ENCODE peak calls at places on chromosomes 11 and 22, in ten cellular contexts. One of them, this sample, is unnamed.

GRCh38 chr11:117328414-117329010 is 858 bp downstream of the CEP164 start:
- DNase-seq in stimulated activated CD4-positive, alpha-beta T cell treated with anti-CD3 and anti-CD28 coated beads, Interleukin-1b, Interleukin-23, amount 100 ng/mL, for 24 hours: no peak
- DNase-seq in caudate nucleus: no peak
- DNase-seq in HEK293T: peak
- DNase-seq in COR-L47: no peak
- DNase-seq in AG08395: peak
- DNase-seq in activated CD4-positive, alpha-beta T cell treated with anti-CD3 and anti-CD28 coated beads, Interleukin-2, amount 50 U/mL, for 1 hour: no peak
- DNase-seq in activated gamma-delta T cell treated with anti-CD3 and anti-CD28 coated beads, Interleukin-2, amount 50 U/mL, for 16 hours: no peak
- DNase-seq in stimulated activated CD8-positive, alpha-beta memory T cell treated with anti-CD3 and anti-CD28 coated beads, Interleukin-4, amount 100 ng/mL, for 1 hour: no peak
- DNase-seq in ecto neural progenitor cell: peak
- DNase-seq in this sample: no peak

GRCh38 chr11:116798368-116798767 is 6.7 kb upstream of the APOA5 start:
- DNase-seq in activated gamma-delta T cell treated with anti-CD3 and anti-CD28 coated beads, Interleukin-2, amount 50 U/mL, for 16 hours: no peak
- DNase-seq in COR-L47: no peak
- DNase-seq in ecto neural progenitor cell: no peak
- DNase-seq in HEK293T: no peak
- DNase-seq in AG08395: no peak
- DNase-seq in caudate nucleus: no peak
- DNase-seq in stimulated activated CD4-positive, alpha-beta T cell treated with anti-CD3 and anti-CD28 coated beads, Interleukin-1b, Interleukin-23, amount 100 ng/mL, for 24 hours: no peak
- DNase-seq in activated CD4-positive, alpha-beta T cell treated with anti-CD3 and anti-CD28 coated beads, Interleukin-2, amount 50 U/mL, for 1 hour: no peak
- DNase-seq in stimulated activated CD8-positive, alpha-beta memory T cell treated with anti-CD3 and anti-CD28 coated beads, Interleukin-4, amount 100 ng/mL, for 1 hour: no peak
- DNase-seq in this sample: no peak

GRCh38 chr11:95939091-95939490 is 15.2 kb upstream of the MTMR2 start:
- DNase-seq in stimulated activated CD8-positive, alpha-beta memory T cell treated with anti-CD3 and anti-CD28 coated beads, Interleukin-4, amount 100 ng/mL, for 1 hour: no peak
- DNase-seq in ecto neural progenitor cell: no peak
- DNase-seq in caudate nucleus: no peak
- DNase-seq in stimulated activated CD4-positive, alpha-beta T cell treated with anti-CD3 and anti-CD28 coated beads, Interleukin-1b, Interleukin-23, amount 100 ng/mL, for 24 hours: no peak
- DNase-seq in activated CD4-positive, alpha-beta T cell treated with anti-CD3 and anti-CD28 coated beads, Interleukin-2, amount 50 U/mL, for 1 hour: no peak
- DNase-seq in HEK293T: no peak
- DNase-seq in COR-L47: no peak
- DNase-seq in activated gamma-delta T cell treated with anti-CD3 and anti-CD28 coated beads, Interleukin-2, amount 50 U/mL, for 16 hours: no peak
- DNase-seq in AG08395: no peak
- DNase-seq in this sample: no peak

GRCh38 chr11:110973401-110973980 is 261.3 kb upstream of the ARHGAP20 start:
- DNase-seq in stimulated activated CD8-positive, alpha-beta memory T cell treated with anti-CD3 and anti-CD28 coated beads, Interleukin-4, amount 100 ng/mL, for 1 hour: no peak
- DNase-seq in activated gamma-delta T cell treated with anti-CD3 and anti-CD28 coated beads, Interleukin-2, amount 50 U/mL, for 16 hours: no peak
- DNase-seq in activated CD4-positive, alpha-beta T cell treated with anti-CD3 and anti-CD28 coated beads, Interleukin-2, amount 50 U/mL, for 1 hour: no peak
- DNase-seq in HEK293T: no peak
- DNase-seq in COR-L47: no peak
- DNase-seq in caudate nucleus: no peak
- DNase-seq in AG08395: no peak
- DNase-seq in ecto neural progenitor cell: no peak
- DNase-seq in stimulated activated CD4-positive, alpha-beta T cell treated with anti-CD3 and anti-CD28 coated beads, Interleukin-1b, Interleukin-23, amount 100 ng/mL, for 24 hours: no peak
- DNase-seq in this sample: no peak

GRCh38 chr11:41382927-41383326 is 76.5 kb downstream of the LRRC4C start:
- DNase-seq in ecto neural progenitor cell: no peak
- DNase-seq in caudate nucleus: no peak
- DNase-seq in activated CD4-positive, alpha-beta T cell treated with anti-CD3 and anti-CD28 coated beads, Interleukin-2, amount 50 U/mL, for 1 hour: no peak
- DNase-seq in activated gamma-delta T cell treated with anti-CD3 and anti-CD28 coated beads, Interleukin-2, amount 50 U/mL, for 16 hours: no peak
- DNase-seq in stimulated activated CD8-positive, alpha-beta memory T cell treated with anti-CD3 and anti-CD28 coated beads, Interleukin-4, amount 100 ng/mL, for 1 hour: no peak
- DNase-seq in HEK293T: no peak
- DNase-seq in COR-L47: no peak
- DNase-seq in AG08395: no peak
- DNase-seq in stimulated activated CD4-positive, alpha-beta T cell treated with anti-CD3 and anti-CD28 coated beads, Interleukin-1b, Interleukin-23, amount 100 ng/mL, for 24 hours: no peak
- DNase-seq in this sample: no peak

GRCh38 chr11:121625784-121626506 is 173.2 kb upstream of the SORL1-AS1 start:
- DNase-seq in activated CD4-positive, alpha-beta T cell treated with anti-CD3 and anti-CD28 coated beads, Interleukin-2, amount 50 U/mL, for 1 hour: no peak
- DNase-seq in AG08395: no peak
- DNase-seq in stimulated activated CD8-positive, alpha-beta memory T cell treated with anti-CD3 and anti-CD28 coated beads, Interleukin-4, amount 100 ng/mL, for 1 hour: no peak
- DNase-seq in COR-L47: no peak
- DNase-seq in stimulated activated CD4-positive, alpha-beta T cell treated with anti-CD3 and anti-CD28 coated beads, Interleukin-1b, Interleukin-23, amount 100 ng/mL, for 24 hours: no peak
- DNase-seq in HEK293T: no peak
- DNase-seq in ecto neural progenitor cell: no peak
- DNase-seq in caudate nucleus: no peak
- DNase-seq in activated gamma-delta T cell treated with anti-CD3 and anti-CD28 coated beads, Interleukin-2, amount 50 U/mL, for 16 hours: no peak
- DNase-seq in this sample: no peak

GRCh38 chr22:38860291-38861169 is 11.5 kb downstream of the CBX6 start:
- DNase-seq in activated gamma-delta T cell treated with anti-CD3 and anti-CD28 coated beads, Interleukin-2, amount 50 U/mL, for 16 hours: no peak
- DNase-seq in COR-L47: no peak
- DNase-seq in caudate nucleus: no peak
- DNase-seq in activated CD4-positive, alpha-beta T cell treated with anti-CD3 and anti-CD28 coated beads, Interleukin-2, amount 50 U/mL, for 1 hour: no peak
- DNase-seq in HEK293T: no peak
- DNase-seq in stimulated activated CD8-positive, alpha-beta memory T cell treated with anti-CD3 and anti-CD28 coated beads, Interleukin-4, amount 100 ng/mL, for 1 hour: no peak
- DNase-seq in AG08395: no peak
- DNase-seq in ecto neural progenitor cell: no peak
- DNase-seq in stimulated activated CD4-positive, alpha-beta T cell treated with anti-CD3 and anti-CD28 coated beads, Interleukin-1b, Interleukin-23, amount 100 ng/mL, for 24 hours: no peak
- DNase-seq in this sample: no peak

GRCh38 chr11:130389315-130389935 is 39.0 kb downstream of the ADAMTS8 start:
- DNase-seq in stimulated activated CD4-positive, alpha-beta T cell treated with anti-CD3 and anti-CD28 coated beads, Interleukin-1b, Interleukin-23, amount 100 ng/mL, for 24 hours: no peak
- DNase-seq in ecto neural progenitor cell: no peak
- DNase-seq in caudate nucleus: no peak
- DNase-seq in activated gamma-delta T cell treated with anti-CD3 and anti-CD28 coated beads, Interleukin-2, amount 50 U/mL, for 16 hours: peak
- DNase-seq in HEK293T: no peak
- DNase-seq in stimulated activated CD8-positive, alpha-beta memory T cell treated with anti-CD3 and anti-CD28 coated beads, Interleukin-4, amount 100 ng/mL, for 1 hour: no peak
- DNase-seq in activated CD4-positive, alpha-beta T cell treated with anti-CD3 and anti-CD28 coated beads, Interleukin-2, amount 50 U/mL, for 1 hour: no peak
- DNase-seq in COR-L47: peak
- DNase-seq in AG08395: no peak
- DNase-seq in this sample: no peak

GRCh38 chr11:73366265-73366610 is 10.0 kb upstream of the RELT start:
- DNase-seq in AG08395: no peak
- DNase-seq in activated CD4-positive, alpha-beta T cell treated with anti-CD3 and anti-CD28 coated beads, Interleukin-2, amount 50 U/mL, for 1 hour: no peak
- DNase-seq in activated gamma-delta T cell treated with anti-CD3 and anti-CD28 coated beads, Interleukin-2, amount 50 U/mL, for 16 hours: no peak
- DNase-seq in HEK293T: no peak
- DNase-seq in ecto neural progenitor cell: no peak
- DNase-seq in stimulated activated CD4-positive, alpha-beta T cell treated with anti-CD3 and anti-CD28 coated beads, Interleukin-1b, Interleukin-23, amount 100 ng/mL, for 24 hours: no peak
- DNase-seq in COR-L47: no peak
- DNase-seq in stimulated activated CD8-positive, alpha-beta memory T cell treated with anti-CD3 and anti-CD28 coated beads, Interleukin-4, amount 100 ng/mL, for 1 hour: no peak
- DNase-seq in caudate nucleus: no peak
- DNase-seq in this sample: no peak

GRCh38 chr22:38416621-38417251 is 38.3 kb downstream of the KCNJ4 start:
- DNase-seq in HEK293T: no peak
- DNase-seq in ecto neural progenitor cell: peak
- DNase-seq in activated gamma-delta T cell treated with anti-CD3 and anti-CD28 coated beads, Interleukin-2, amount 50 U/mL, for 16 hours: no peak
- DNase-seq in stimulated activated CD8-positive, alpha-beta memory T cell treated with anti-CD3 and anti-CD28 coated beads, Interleukin-4, amount 100 ng/mL, for 1 hour: no peak
- DNase-seq in stimulated activated CD4-positive, alpha-beta T cell treated with anti-CD3 and anti-CD28 coated beads, Interleukin-1b, Interleukin-23, amount 100 ng/mL, for 24 hours: no peak
- DNase-seq in activated CD4-positive, alpha-beta T cell treated with anti-CD3 and anti-CD28 coated beads, Interleukin-2, amount 50 U/mL, for 1 hour: no peak
- DNase-seq in AG08395: no peak
- DNase-seq in COR-L47: no peak
- DNase-seq in caudate nucleus: no peak
- DNase-seq in this sample: no peak

GRCh38 chr22:27231266-27231665 is 570.3 kb downstream of the MN1 start:
- DNase-seq in COR-L47: no peak
- DNase-seq in HEK293T: no peak
- DNase-seq in activated CD4-positive, alpha-beta T cell treated with anti-CD3 and anti-CD28 coated beads, Interleukin-2, amount 50 U/mL, for 1 hour: no peak
- DNase-seq in stimulated activated CD8-positive, alpha-beta memory T cell treated with anti-CD3 and anti-CD28 coated beads, Interleukin-4, amount 100 ng/mL, for 1 hour: no peak
- DNase-seq in stimulated activated CD4-positive, alpha-beta T cell treated with anti-CD3 and anti-CD28 coated beads, Interleukin-1b, Interleukin-23, amount 100 ng/mL, for 24 hours: no peak
- DNase-seq in ecto neural progenitor cell: no peak
- DNase-seq in caudate nucleus: peak
- DNase-seq in AG08395: no peak
- DNase-seq in activated gamma-delta T cell treated with anti-CD3 and anti-CD28 coated beads, Interleukin-2, amount 50 U/mL, for 16 hours: no peak
- DNase-seq in this sample: no peak

GRCh38 chr22:21761086-21761485 is 25.5 kb upstream of the YPEL1 start:
- DNase-seq in activated gamma-delta T cell treated with anti-CD3 and anti-CD28 coated beads, Interleukin-2, amount 50 U/mL, for 16 hours: no peak
- DNase-seq in activated CD4-positive, alpha-beta T cell treated with anti-CD3 and anti-CD28 coated beads, Interleukin-2, amount 50 U/mL, for 1 hour: no peak
- DNase-seq in caudate nucleus: no peak
- DNase-seq in COR-L47: no peak
- DNase-seq in stimulated activated CD4-positive, alpha-beta T cell treated with anti-CD3 and anti-CD28 coated beads, Interleukin-1b, Interleukin-23, amount 100 ng/mL, for 24 hours: no peak
- DNase-seq in ecto neural progenitor cell: no peak
- DNase-seq in HEK293T: no peak
- DNase-seq in stimulated activated CD8-positive, alpha-beta memory T cell treated with anti-CD3 and anti-CD28 coated beads, Interleukin-4, amount 100 ng/mL, for 1 hour: no peak
- DNase-seq in AG08395: no peak
- DNase-seq in this sample: no peak

GRCh38 chr22:17997456-17997855 is 26.9 kb downstream of the MICAL3 start:
- DNase-seq in COR-L47: no peak
- DNase-seq in ecto neural progenitor cell: no peak
- DNase-seq in activated gamma-delta T cell treated with anti-CD3 and anti-CD28 coated beads, Interleukin-2, amount 50 U/mL, for 16 hours: no peak
- DNase-seq in caudate nucleus: no peak
- DNase-seq in HEK293T: no peak
- DNase-seq in activated CD4-positive, alpha-beta T cell treated with anti-CD3 and anti-CD28 coated beads, Interleukin-2, amount 50 U/mL, for 1 hour: no peak
- DNase-seq in AG08395: no peak
- DNase-seq in stimulated activated CD4-positive, alpha-beta T cell treated with anti-CD3 and anti-CD28 coated beads, Interleukin-1b, Interleukin-23, amount 100 ng/mL, for 24 hours: no peak
- DNase-seq in stimulated activated CD8-positive, alpha-beta memory T cell treated with anti-CD3 and anti-CD28 coated beads, Interleukin-4, amount 100 ng/mL, for 1 hour: no peak
- DNase-seq in this sample: no peak

GRCh38 chr11:120858740-120859139 is 165.2 kb upstream of the TBCEL start:
- DNase-seq in ecto neural progenitor cell: no peak
- DNase-seq in HEK293T: no peak
- DNase-seq in stimulated activated CD8-positive, alpha-beta memory T cell treated with anti-CD3 and anti-CD28 coated beads, Interleukin-4, amount 100 ng/mL, for 1 hour: no peak
- DNase-seq in stimulated activated CD4-positive, alpha-beta T cell treated with anti-CD3 and anti-CD28 coated beads, Interleukin-1b, Interleukin-23, amount 100 ng/mL, for 24 hours: no peak
- DNase-seq in caudate nucleus: no peak
- DNase-seq in AG08395: peak
- DNase-seq in activated gamma-delta T cell treated with anti-CD3 and anti-CD28 coated beads, Interleukin-2, amount 50 U/mL, for 16 hours: no peak
- DNase-seq in COR-L47: no peak
- DNase-seq in activated CD4-positive, alpha-beta T cell treated with anti-CD3 and anti-CD28 coated beads, Interleukin-2, amount 50 U/mL, for 1 hour: no peak
- DNase-seq in this sample: no peak

GRCh38 chr11:4019891-4020290 is 74.7 kb upstream of the RRM1 start:
- DNase-seq in stimulated activated CD4-positive, alpha-beta T cell treated with anti-CD3 and anti-CD28 coated beads, Interleukin-1b, Interleukin-23, amount 100 ng/mL, for 24 hours: no peak
- DNase-seq in caudate nucleus: no peak
- DNase-seq in stimulated activated CD8-positive, alpha-beta memory T cell treated with anti-CD3 and anti-CD28 coated beads, Interleukin-4, amount 100 ng/mL, for 1 hour: no peak
- DNase-seq in activated gamma-delta T cell treated with anti-CD3 and anti-CD28 coated beads, Interleukin-2, amount 50 U/mL, for 16 hours: no peak
- DNase-seq in HEK293T: no peak
- DNase-seq in ecto neural progenitor cell: no peak
- DNase-seq in AG08395: no peak
- DNase-seq in activated CD4-positive, alpha-beta T cell treated with anti-CD3 and anti-CD28 coated beads, Interleukin-2, amount 50 U/mL, for 1 hour: no peak
- DNase-seq in COR-L47: no peak
- DNase-seq in this sample: no peak

GRCh38 chr11:108009497-108010360 is 1.0 kb downstream of the CUL5 start:
- DNase-seq in ecto neural progenitor cell: no peak
- DNase-seq in AG08395: no peak
- DNase-seq in stimulated activated CD4-positive, alpha-beta T cell treated with anti-CD3 and anti-CD28 coated beads, Interleukin-1b, Interleukin-23, amount 100 ng/mL, for 24 hours: no peak
- DNase-seq in caudate nucleus: no peak
- DNase-seq in COR-L47: no peak
- DNase-seq in activated CD4-positive, alpha-beta T cell treated with anti-CD3 and anti-CD28 coated beads, Interleukin-2, amount 50 U/mL, for 1 hour: no peak
- DNase-seq in stimulated activated CD8-positive, alpha-beta memory T cell treated with anti-CD3 and anti-CD28 coated beads, Interleukin-4, amount 100 ng/mL, for 1 hour: no peak
- DNase-seq in HEK293T: no peak
- DNase-seq in activated gamma-delta T cell treated with anti-CD3 and anti-CD28 coated beads, Interleukin-2, amount 50 U/mL, for 16 hours: no peak
- DNase-seq in this sample: no peak

GRCh38 chr11:134531331-134532135 is 119.5 kb upstream of the B3GAT1 start:
- DNase-seq in ecto neural progenitor cell: peak
- DNase-seq in stimulated activated CD4-positive, alpha-beta T cell treated with anti-CD3 and anti-CD28 coated beads, Interleukin-1b, Interleukin-23, amount 100 ng/mL, for 24 hours: no peak
- DNase-seq in activated CD4-positive, alpha-beta T cell treated with anti-CD3 and anti-CD28 coated beads, Interleukin-2, amount 50 U/mL, for 1 hour: no peak
- DNase-seq in activated gamma-delta T cell treated with anti-CD3 and anti-CD28 coated beads, Interleukin-2, amount 50 U/mL, for 16 hours: no peak
- DNase-seq in HEK293T: no peak
- DNase-seq in stimulated activated CD8-positive, alpha-beta memory T cell treated with anti-CD3 and anti-CD28 coated beads, Interleukin-4, amount 100 ng/mL, for 1 hour: no peak
- DNase-seq in AG08395: no peak
- DNase-seq in caudate nucleus: no peak
- DNase-seq in COR-L47: no peak
- DNase-seq in this sample: no peak

GRCh38 chr11:933002-933820 is 7.5 kb downstream of the AP2A2 start:
- DNase-seq in caudate nucleus: no peak
- DNase-seq in activated gamma-delta T cell treated with anti-CD3 and anti-CD28 coated beads, Interleukin-2, amount 50 U/mL, for 16 hours: no peak
- DNase-seq in AG08395: no peak
- DNase-seq in HEK293T: no peak
- DNase-seq in stimulated activated CD4-positive, alpha-beta T cell treated with anti-CD3 and anti-CD28 coated beads, Interleukin-1b, Interleukin-23, amount 100 ng/mL, for 24 hours: no peak
- DNase-seq in ecto neural progenitor cell: no peak
- DNase-seq in COR-L47: no peak
- DNase-seq in stimulated activated CD8-positive, alpha-beta memory T cell treated with anti-CD3 and anti-CD28 coated beads, Interleukin-4, amount 100 ng/mL, for 1 hour: no peak
- DNase-seq in activated CD4-positive, alpha-beta T cell treated with anti-CD3 and anti-CD28 coated beads, Interleukin-2, amount 50 U/mL, for 1 hour: no peak
- DNase-seq in this sample: no peak

GRCh38 chr11:15071556-15072255 is 1.7 kb upstream of the CALCB start:
- DNase-seq in caudate nucleus: no peak
- DNase-seq in activated gamma-delta T cell treated with anti-CD3 and anti-CD28 coated beads, Interleukin-2, amount 50 U/mL, for 16 hours: no peak
- DNase-seq in ecto neural progenitor cell: no peak
- DNase-seq in stimulated activated CD8-positive, alpha-beta memory T cell treated with anti-CD3 and anti-CD28 coated beads, Interleukin-4, amount 100 ng/mL, for 1 hour: no peak
- DNase-seq in COR-L47: no peak
- DNase-seq in activated CD4-positive, alpha-beta T cell treated with anti-CD3 and anti-CD28 coated beads, Interleukin-2, amount 50 U/mL, for 1 hour: no peak
- DNase-seq in AG08395: no peak
- DNase-seq in HEK293T: no peak
- DNase-seq in stimulated activated CD4-positive, alpha-beta T cell treated with anti-CD3 and anti-CD28 coated beads, Interleukin-1b, Interleukin-23, amount 100 ng/mL, for 24 hours: no peak
- DNase-seq in this sample: no peak

GRCh38 chr22:50141891-50142363 is 28.6 kb upstream of the PANX2 start:
- DNase-seq in activated gamma-delta T cell treated with anti-CD3 and anti-CD28 coated beads, Interleukin-2, amount 50 U/mL, for 16 hours: no peak
- DNase-seq in COR-L47: peak
- DNase-seq in HEK293T: no peak
- DNase-seq in ecto neural progenitor cell: no peak
- DNase-seq in caudate nucleus: no peak
- DNase-seq in stimulated activated CD8-positive, alpha-beta memory T cell treated with anti-CD3 and anti-CD28 coated beads, Interleukin-4, amount 100 ng/mL, for 1 hour: no peak
- DNase-seq in AG08395: no peak
- DNase-seq in stimulated activated CD4-positive, alpha-beta T cell treated with anti-CD3 and anti-CD28 coated beads, Interleukin-1b, Interleukin-23, amount 100 ng/mL, for 24 hours: no peak
- DNase-seq in activated CD4-positive, alpha-beta T cell treated with anti-CD3 and anti-CD28 coated beads, Interleukin-2, amount 50 U/mL, for 1 hour: no peak
- DNase-seq in this sample: no peak

GRCh38 chr22:46881373-46882118 is 119.1 kb downstream of the TBC1D22A start:
- DNase-seq in activated CD4-positive, alpha-beta T cell treated with anti-CD3 and anti-CD28 coated beads, Interleukin-2, amount 50 U/mL, for 1 hour: no peak
- DNase-seq in stimulated activated CD4-positive, alpha-beta T cell treated with anti-CD3 and anti-CD28 coated beads, Interleukin-1b, Interleukin-23, amount 100 ng/mL, for 24 hours: no peak
- DNase-seq in HEK293T: no peak
- DNase-seq in COR-L47: no peak
- DNase-seq in caudate nucleus: no peak
- DNase-seq in stimulated activated CD8-positive, alpha-beta memory T cell treated with anti-CD3 and anti-CD28 coated beads, Interleukin-4, amount 100 ng/mL, for 1 hour: no peak
- DNase-seq in ecto neural progenitor cell: no peak
- DNase-seq in AG08395: peak
- DNase-seq in activated gamma-delta T cell treated with anti-CD3 and anti-CD28 coated beads, Interleukin-2, amount 50 U/mL, for 16 hours: no peak
- DNase-seq in this sample: no peak

GRCh38 chr11:28757725-28758515 is 649.7 kb downstream of the METTL15 start:
- DNase-seq in stimulated activated CD4-positive, alpha-beta T cell treated with anti-CD3 and anti-CD28 coated beads, Interleukin-1b, Interleukin-23, amount 100 ng/mL, for 24 hours: no peak
- DNase-seq in HEK293T: no peak
- DNase-seq in COR-L47: no peak
- DNase-seq in activated gamma-delta T cell treated with anti-CD3 and anti-CD28 coated beads, Interleukin-2, amount 50 U/mL, for 16 hours: no peak
- DNase-seq in ecto neural progenitor cell: no peak
- DNase-seq in activated CD4-positive, alpha-beta T cell treated with anti-CD3 and anti-CD28 coated beads, Interleukin-2, amount 50 U/mL, for 1 hour: no peak
- DNase-seq in AG08395: peak
- DNase-seq in caudate nucleus: no peak
- DNase-seq in stimulated activated CD8-positive, alpha-beta memory T cell treated with anti-CD3 and anti-CD28 coated beads, Interleukin-4, amount 100 ng/mL, for 1 hour: no peak
- DNase-seq in this sample: no peak

GRCh38 chr22:32904044-32904443 is 102.5 kb downstream of the TIMP3 start:
- DNase-seq in caudate nucleus: peak
- DNase-seq in stimulated activated CD4-positive, alpha-beta T cell treated with anti-CD3 and anti-CD28 coated beads, Interleukin-1b, Interleukin-23, amount 100 ng/mL, for 24 hours: no peak
- DNase-seq in activated gamma-delta T cell treated with anti-CD3 and anti-CD28 coated beads, Interleukin-2, amount 50 U/mL, for 16 hours: no peak
- DNase-seq in activated CD4-positive, alpha-beta T cell treated with anti-CD3 and anti-CD28 coated beads, Interleukin-2, amount 50 U/mL, for 1 hour: no peak
- DNase-seq in COR-L47: no peak
- DNase-seq in ecto neural progenitor cell: no peak
- DNase-seq in AG08395: peak
- DNase-seq in stimulated activated CD8-positive, alpha-beta memory T cell treated with anti-CD3 and anti-CD28 coated beads, Interleukin-4, amount 100 ng/mL, for 1 hour: no peak
- DNase-seq in HEK293T: peak
- DNase-seq in this sample: no peak